ENCODE peak calls at places on chromosomes 3 and 15, in ten cellular contexts. C, V, T, G, S, A, B, Y, F and D are unnamed samples.
A peak's percentile ranks its signal among the peaks of the same experiment; 100 is the strongest.

GRCh38 chr15:57041416-57041815 is 123.0 kb downstream of the TCF12 start:
- DNase-seq in A (no peak), G (no peak), T (no peak), C (no peak), Y (no peak), F (no peak), B (no peak), S (no peak), V (no peak), D (no peak)

GRCh38 chr3:184776916-184777315 is 35.0 kb upstream of the VPS8 start:
- DNase-seq in B (no peak), T (no peak), V (peak; percentile 9), G (no peak), S (no peak), C (no peak), Y (peak; percentile 37), A (no peak), F (peak; percentile 20), D (peak; percentile 39)

GRCh38 chr3:9064853-9065252 is 101.6 kb upstream of the RAD18 start:
- DNase-seq in G (no peak), T (no peak), Y (no peak), S (no peak), C (peak; percentile 64), A (no peak), V (no peak), F (no peak), B (no peak), D (no peak)

GRCh38 chr15:63502843-63503738 is 1.3 kb upstream of the USP3 start:
- DNase-seq in A (peak; percentile 94), S (peak; percentile 90), G (peak; percentile 96), C (peak; percentile 87), F (peak; percentile 93), B (peak; percentile 81), T (peak; percentile 97), V (peak; percentile 73), Y (peak; percentile 86), D (peak; percentile 97)

GRCh38 chr3:117871934-117872333 is 1162.4 kb downstream of the TUSC7 start:
- DNase-seq in A (no peak), B (no peak), C (no peak), G (no peak), V (no peak), Y (no peak), S (no peak), T (no peak), F (no peak), D (no peak)

GRCh38 chr3:189726277-189726676 is 95.1 kb downstream of the TP63 start:
- DNase-seq in V (no peak), B (no peak), Y (no peak), A (no peak), C (no peak), T (no peak), F (no peak), G (no peak), S (no peak), D (no peak)

GRCh38 chr3:126753191-126754160 is 49.4 kb downstream of the CHCHD6 start:
- DNase-seq in C (no peak), Y (no peak), F (no peak), G (peak; percentile 74), T (no peak), A (no peak), S (no peak), B (peak; percentile 32), V (no peak), D (no peak)

GRCh38 chr3:59600631-59601030 is 550.8 kb upstream of the CFAP20DC start:
- DNase-seq in V (no peak), F (no peak), B (no peak), C (no peak), S (no peak), A (no peak), T (no peak), G (no peak), Y (no peak), D (no peak)

DNA sequence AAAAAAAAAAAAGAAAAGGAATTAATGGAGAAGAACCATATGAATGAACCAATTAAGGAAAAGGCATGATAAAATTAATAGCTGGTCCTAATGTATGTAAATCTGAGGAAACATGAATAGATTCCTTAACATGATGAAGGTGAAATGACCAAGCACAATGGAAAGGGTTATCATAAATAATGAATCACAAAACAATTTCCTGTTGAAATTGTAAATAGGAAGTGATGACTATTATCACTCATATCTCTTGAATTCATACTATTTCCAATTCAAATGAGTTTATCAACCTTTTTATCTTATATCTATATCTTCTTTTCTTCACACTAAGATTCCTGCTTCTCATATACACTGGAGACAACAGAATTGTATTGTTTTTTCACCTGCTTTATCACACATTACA is 32.0 kb downstream of the AADACL2 start:
- DNase-seq in F (no peak), C (no peak), V (no peak), B (no peak), S (no peak), T (no peak), G (no peak), Y (no peak), A (no peak), D (no peak)
- TF ChIP-seq POLR2A in F (no peak), C (no peak), V (no peak), B (no peak), S (no peak), T (no peak), G (no peak), Y (no peak), A (no peak), D (no peak)

GRCh38 chr3:48851407-48851806 is 3.7 kb upstream of the PRKAR2A start:
- DNase-seq in Y (no peak), T (peak; percentile 26), B (no peak), A (no peak), G (no peak), C (no peak), V (no peak), S (no peak), F (no peak), D (peak; percentile 6)

GRCh38 chr3:48845170-48845569 is 2.5 kb downstream of the PRKAR2A start:
- DNase-seq in G (no peak), F (no peak), Y (no peak), S (no peak), A (no peak), C (no peak), B (no peak), V (no peak), T (no peak), D (no peak)

GRCh38 chr3:48847053-48847585 is 555 bp downstream of the PRKAR2A start:
- DNase-seq in F (peak; percentile 86), G (peak; percentile 88), V (peak; percentile 80), Y (peak; percentile 75), B (peak; percentile 95), A (peak; percentile 90), S (peak; percentile 76), C (peak; percentile 79), T (peak; percentile 90), D (peak; percentile 91)

GRCh38 chr3:48848816-48849515 is 1.3 kb upstream of the PRKAR2A start:
- DNase-seq in C (no peak), B (no peak), F (no peak), V (peak; percentile 40), S (no peak), Y (no peak), A (no peak), T (peak; percentile 43), G (no peak), D (peak; percentile 37)

DNA sequence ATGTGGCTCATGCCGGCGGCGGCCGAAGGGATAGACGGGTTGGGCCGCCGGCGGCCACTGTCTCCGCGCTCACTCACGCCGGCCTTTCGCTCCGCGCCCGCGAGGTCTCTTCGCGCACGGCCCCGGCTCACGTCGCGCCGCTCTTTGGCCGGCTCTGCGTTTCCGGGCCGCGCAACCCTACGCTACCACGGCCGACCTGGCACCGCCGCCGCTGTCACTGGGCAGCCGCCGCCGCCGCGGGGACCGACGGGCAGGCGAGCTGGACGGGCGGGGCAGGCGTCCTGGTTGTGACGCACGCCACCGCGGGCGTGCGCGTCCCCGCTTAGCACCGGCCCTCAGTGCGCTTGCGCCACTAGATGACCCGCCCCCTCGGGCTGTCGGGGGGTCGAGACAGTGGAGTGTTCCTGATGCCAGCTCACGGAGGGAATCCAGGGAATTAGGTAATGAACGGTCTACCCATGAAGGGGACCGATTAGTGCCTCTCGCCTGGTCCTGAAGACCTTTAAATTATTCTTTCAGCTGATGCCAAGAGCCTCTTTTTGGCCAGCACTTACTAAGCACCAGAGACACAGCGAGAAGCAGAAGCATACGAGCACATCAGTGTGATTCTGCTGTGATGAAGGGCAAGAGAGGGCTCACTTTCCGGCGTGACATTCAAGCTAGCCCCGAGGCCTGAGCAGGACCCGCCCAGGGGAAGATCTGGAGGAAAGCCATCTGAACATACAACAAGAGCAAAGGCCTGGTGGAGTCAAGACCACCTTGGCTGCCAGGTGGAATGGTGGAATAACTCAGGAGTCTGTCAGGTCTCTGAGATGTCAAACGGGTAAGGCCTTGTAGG is at the start of gene PRKAR2A:
- DNase-seq in Y (peak; percentile 82), B (peak; percentile 98), A (peak; percentile 93), V (peak; percentile 90), F (peak; percentile 93), C (peak; percentile 90), T (peak; percentile 93), G (peak; percentile 94), S (peak; percentile 82), D (peak; percentile 98)
- TF ChIP-seq POLR2A in Y (peak; percentile 23), B (no peak), A (peak; percentile 91), V (peak; percentile 89), F (peak; percentile 83), C (peak; percentile 90), T (peak; percentile 78), G (peak; percentile 24), S (peak; percentile 73), D (peak; percentile 67)

GRCh38 chr15:100671858-100672543 is 69.6 kb downstream of the ASB7 start:
- DNase-seq in T (no peak), Y (no peak), G (no peak), A (no peak), C (no peak), S (peak; percentile 29), F (no peak), B (no peak), V (no peak), D (peak; percentile 32)

GRCh38 chr15:100671124-100671680 is 68.8 kb downstream of the ASB7 start:
- DNase-seq in C (no peak), Y (no peak), A (no peak), S (peak; percentile 13), B (no peak), F (no peak), T (no peak), G (no peak), V (no peak), D (peak; percentile 48)

GRCh38 chr15:100669260-100669659 is 66.9 kb downstream of the ASB7 start:
- DNase-seq in F (no peak), B (no peak), G (no peak), T (no peak), V (no peak), A (no peak), S (no peak), Y (no peak), C (no peak), D (peak; percentile 41)

GRCh38 chr15:100670505-100671021 is 68.2 kb downstream of the ASB7 start:
- DNase-seq in A (no peak), C (no peak), V (no peak), F (no peak), Y (no peak), T (no peak), B (no peak), S (no peak), G (no peak), D (peak; percentile 34)

DNA sequence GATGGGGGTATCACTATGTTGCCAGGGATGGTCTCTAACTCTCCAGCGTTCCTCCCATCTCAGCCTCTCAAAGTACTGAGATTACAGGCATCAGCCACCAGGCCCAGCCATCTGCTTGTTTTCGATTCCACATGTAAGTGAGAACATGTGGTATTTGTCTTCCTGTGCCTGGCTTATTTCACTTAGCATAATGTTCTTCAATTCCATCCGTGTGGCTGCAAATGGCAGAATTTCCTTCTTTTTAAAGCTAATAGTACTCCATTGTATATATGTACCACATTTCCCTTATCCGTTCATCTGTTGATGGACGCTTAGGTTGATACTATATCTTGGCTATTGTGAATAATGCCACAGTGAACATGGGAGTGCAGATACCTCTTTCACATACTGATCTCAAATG is 70.6 kb downstream of the ASB7 start:
- DNase-seq in B (no peak), C (no peak), A (no peak), F (no peak), G (no peak), S (peak; percentile 11), T (no peak), Y (no peak), V (no peak), D (no peak)
- TF ChIP-seq POLR2A in B (no peak), C (no peak), A (no peak), F (no peak), G (no peak), S (no peak), T (no peak), Y (no peak), V (no peak), D (no peak)

DNA sequence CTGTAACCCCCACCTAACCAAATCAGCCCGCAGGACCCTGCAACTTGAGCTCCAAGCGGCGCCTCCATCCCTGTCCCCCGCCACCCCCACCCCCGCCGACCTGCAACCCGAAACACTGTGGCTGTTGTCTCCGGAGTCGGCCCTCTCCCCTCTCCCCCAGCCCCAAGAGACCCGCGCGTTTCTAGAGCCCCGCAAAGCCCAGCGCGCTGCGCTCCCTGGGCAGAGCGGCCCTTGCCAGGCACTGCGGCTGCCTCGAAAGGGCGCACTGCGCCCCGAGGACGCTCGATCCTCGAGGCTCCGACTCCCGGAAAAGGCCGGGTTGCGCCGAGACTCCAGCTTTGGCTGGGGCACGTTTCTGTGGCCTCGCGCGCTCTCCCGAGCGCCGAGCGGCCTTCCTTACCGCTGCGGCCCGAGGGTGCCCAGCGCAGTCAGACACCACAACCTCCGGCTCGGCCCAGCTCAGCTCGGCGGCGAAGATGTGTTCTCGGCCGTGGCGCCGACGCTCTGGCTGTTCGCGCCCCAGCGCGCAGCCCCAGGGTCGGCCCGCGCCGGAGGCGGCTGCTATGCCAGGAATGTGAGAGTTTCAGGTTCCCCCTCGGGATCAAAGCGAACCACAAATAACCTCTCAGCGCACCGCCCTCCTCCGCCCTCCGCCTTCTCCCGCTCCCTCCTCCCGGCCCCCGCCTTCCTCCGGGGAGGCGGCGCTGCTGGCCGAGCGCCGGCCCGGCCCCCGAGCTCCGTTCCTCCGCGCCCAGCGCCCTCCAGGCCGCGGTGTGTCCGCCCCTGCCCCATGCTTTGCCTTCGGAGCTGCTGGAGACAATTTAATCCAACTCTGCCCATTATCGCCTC is at the start of gene AMOTL2:
- DNase-seq in S (peak; percentile 91), G (peak; percentile 92), T (peak; percentile 89), F (peak; percentile 87), B (peak; percentile 94), V (peak; percentile 85), A (peak; percentile 88), Y (peak; percentile 85), C (peak; percentile 92), D (peak; percentile 87)
- TF ChIP-seq POLR2A in S (peak; percentile 57), G (no peak), T (peak; percentile 96), F (peak; percentile 79), B (no peak), V (peak; percentile 76), A (peak; percentile 94), Y (peak; percentile 88), C (peak; percentile 96), D (no peak)